ENCODE peak calls at places on chromosomes 1 and 21, in seven cellular contexts. J is T-helper 17 cell; W is fibroblast of pulmonary artery; X is central memory CD8-positive, alpha-beta T cell; G is glutamatergic neuron; E is endothelial cell; A is HFF-Myc. F is an unnamed sample.
A peak's percentile ranks its signal among the peaks of the same experiment; 100 is the strongest.

GRCh38 chr1:32201011-32201855 is 838 bp downstream of the CCDC28B start:
- DNase-seq in G (peak; percentile 68), W (peak; percentile 60), X (peak; percentile 54), J (peak; percentile 75), E (peak; percentile 60), A (no peak), F (peak; percentile 69)

GRCh38 chr1:102002057-102002456 is 5.3 kb upstream of the OLFM3 start:
- DNase-seq in X (no peak), J (no peak), E (no peak), W (no peak), A (no peak), G (no peak), F (no peak)

GRCh38 chr21:41771625-41771945 is 4.7 kb upstream of the RIPK4 start:
- DNase-seq in J (no peak), E (no peak), W (no peak), A (no peak), G (no peak), X (no peak), F (no peak)

GRCh38 chr1:63955746-63956145 is 181.9 kb downstream of the ROR1 start:
- DNase-seq in W (no peak), J (no peak), E (no peak), A (no peak), X (no peak), G (no peak), F (no peak)

GRCh38 chr1:60765204-60765603 is 317.2 kb upstream of the NFIA start:
- DNase-seq in W (peak; percentile 55), E (peak; percentile 13), X (no peak), J (no peak), A (no peak), G (peak; percentile 28), F (no peak)

GRCh38 chr1:50833216-50833615 is 126.9 kb downstream of the FAF1 start:
- DNase-seq in X (no peak), J (no peak), A (no peak), G (no peak), E (no peak), W (no peak), F (no peak)

GRCh38 chr21:17636711-17637110 is 24.0 kb upstream of the BTG3 start:
- DNase-seq in G (no peak), A (no peak), X (no peak), W (peak; percentile 1), J (no peak), E (no peak), F (no peak)

GRCh38 chr1:201385299-201385891 is 7.9 kb upstream of the TNNT2 start:
- DNase-seq in A (no peak), X (no peak), W (peak; percentile 35), J (no peak), G (peak; percentile 74), E (peak; percentile 82), F (no peak)

GRCh38 chr1:162632234-162632666 is at the start of gene DDR2:
- DNase-seq in A (peak; percentile 97), E (no peak), X (no peak), J (no peak), W (peak; percentile 97), G (no peak), F (no peak)

GRCh38 chr1:155960081-155960745 is 18.1 kb downstream of the ARHGEF2 start:
- DNase-seq in J (no peak), W (no peak), E (no peak), X (no peak), G (no peak), A (no peak), F (no peak)

GRCh38 chr1:78303620-78304019 is 187.2 kb upstream of the PTGFR start:
- DNase-seq in G (no peak), X (no peak), W (peak; percentile 95), J (no peak), E (no peak), A (no peak), F (no peak)

GRCh38 chr1:74549947-74550346 is 37.5 kb upstream of the LRRC53 start:
- DNase-seq in X (no peak), G (no peak), J (no peak), A (no peak), W (no peak), E (no peak), F (no peak)

GRCh38 chr1:27330786-27331185 is 8.8 kb downstream of the TMEM222 start:
- DNase-seq in W (no peak), G (no peak), X (no peak), J (no peak), A (no peak), E (no peak), F (no peak)

GRCh38 chr1:4149281-4149680 is 249.2 kb upstream of the C1orf174 start:
- DNase-seq in J (no peak), X (no peak), W (no peak), A (no peak), E (no peak), G (no peak), F (no peak)

GRCh38 chr1:45493116-45493697 is 2.2 kb upstream of the TESK2 start:
- DNase-seq in E (peak; percentile 61), J (no peak), X (peak; percentile 21), G (peak; percentile 38), W (peak; percentile 78), A (no peak), F (peak; percentile 15)

GRCh38 chr1:182217071-182217470 is 155.6 kb upstream of the ZNF648 start:
- DNase-seq in W (no peak), G (no peak), E (no peak), A (no peak), X (no peak), J (no peak), F (no peak)

GRCh38 chr1:84598846-84599741 is 24.9 kb upstream of the CTBS start:
- DNase-seq in G (no peak), W (peak; percentile 80), A (no peak), J (no peak), X (no peak), E (no peak), F (no peak)

GRCh38 chr21:43733060-43733459 is 14.1 kb downstream of the PDXK start:
- DNase-seq in X (no peak), E (no peak), J (no peak), A (no peak), G (no peak), W (no peak), F (peak; percentile 34)

GRCh38 chr1:51853360-51853759 is 25.2 kb downstream of the NRDC start:
- DNase-seq in J (no peak), X (no peak), E (no peak), A (no peak), W (no peak), G (no peak), F (no peak)

GRCh38 chr1:26689504-26689903 is 6.3 kb upstream of the ARID1A start:
- DNase-seq in W (no peak), A (no peak), E (no peak), X (no peak), G (no peak), J (no peak), F (no peak)

GRCh38 chr1:11858158-11858557 is 587 bp downstream of the NPPB start:
- DNase-seq in X (no peak), W (no peak), E (no peak), J (no peak), G (no peak), A (no peak), F (no peak)

GRCh38 chr21:17428980-17429379 is 83.9 kb upstream of the CXADR start:
- DNase-seq in G (no peak), W (no peak), E (no peak), J (no peak), A (no peak), X (no peak), F (no peak)

GRCh38 chr1:19165501-19165900 is 44.6 kb downstream of the UBR4 start:
- DNase-seq in W (no peak), A (peak; percentile 19), X (no peak), E (no peak), G (no peak), J (no peak), F (no peak)

GRCh38 chr21:45941338-45941710 is 40.2 kb upstream of the COL6A1 start:
- DNase-seq in X (no peak), W (no peak), A (no peak), G (no peak), E (no peak), J (no peak), F (no peak)

GRCh38 chr21:33948951-33949444 is 33.4 kb upstream of the ATP5PO start:
- DNase-seq in J (no peak), E (no peak), A (no peak), G (no peak), X (no peak), W (no peak), F (no peak)

GRCh38 chr1:23185381-23185780 is 16.7 kb upstream of the LUZP1 start:
- DNase-seq in E (no peak), G (no peak), X (no peak), A (no peak), W (no peak), J (no peak), F (no peak)

GRCh38 chr1:158836038-158836437 is 4.9 kb downstream of the MNDA start:
- DNase-seq in X (no peak), E (no peak), G (no peak), J (no peak), A (no peak), W (no peak), F (no peak)

GRCh38 chr1:234975122-234975940 is 153.3 kb downstream of the TOMM20 start:
- DNase-seq in X (no peak), J (no peak), W (peak; percentile 96), E (no peak), A (peak; percentile 85), G (no peak), F (no peak)

GRCh38 chr1:207858271-207858670 is 52.7 kb downstream of the CD34 start:
- DNase-seq in E (no peak), A (no peak), X (no peak), W (peak; percentile 22), J (no peak), G (no peak), F (no peak)

GRCh38 chr1:235996048-235996785 is 68.7 kb downstream of the NID1 start:
- DNase-seq in A (no peak), W (no peak), X (no peak), G (no peak), E (no peak), J (no peak), F (no peak)

GRCh38 chr1:68140536-68140935 is 90.1 kb upstream of the DIRAS3 start:
- DNase-seq in E (no peak), W (peak; percentile 49), X (no peak), J (no peak), G (no peak), A (no peak), F (no peak)

GRCh38 chr1:74771913-74772515 is 39.1 kb downstream of the TYW3 start:
- DNase-seq in J (no peak), G (no peak), W (peak; percentile 73), X (no peak), E (peak; percentile 38), A (peak; percentile 21), F (no peak)

GRCh38 chr1:24850353-24850905 is 79.6 kb downstream of the RUNX3 start:
- DNase-seq in E (no peak), J (no peak), W (peak; percentile 74), G (no peak), A (no peak), X (no peak), F (no peak)

GRCh38 chr1:214952648-214953047 is 129.9 kb upstream of the KCNK2 start:
- DNase-seq in J (no peak), G (no peak), A (no peak), X (no peak), W (no peak), E (no peak), F (no peak)

GRCh38 chr1:53112271-53112774 is 30.1 kb downstream of the SLC1A7 start:
- DNase-seq in E (no peak), G (no peak), W (peak; percentile 81), A (no peak), X (no peak), J (no peak), F (no peak)

GRCh38 chr1:23417570-23417969 is 7.0 kb downstream of the TCEA3 start:
- DNase-seq in A (peak; percentile 46), G (no peak), W (no peak), J (no peak), E (no peak), X (no peak), F (no peak)

GRCh38 chr1:221025391-221026355 is 146.4 kb downstream of the HLX start:
- DNase-seq in W (peak; percentile 34), J (no peak), X (no peak), A (no peak), G (no peak), E (no peak), F (no peak)

GRCh38 chr21:32565856-32566465 is 19.4 kb downstream of the TCP10L start:
- DNase-seq in X (no peak), A (no peak), G (no peak), W (peak; percentile 11), J (no peak), E (no peak), F (no peak)